ENCODE peak calls at places on chromosomes 11 and 22, in six cellular contexts. One of them, this sample, is unnamed.

GRCh38 chr11:40647290-40647689 is 812.2 kb downstream of the LRRC4C start:
- DNase-seq in GM13977: no peak
- DNase-seq in activated B cell treated with CpG ODN at 0.5 μM for 24 hours: no peak
- DNase-seq in prostate gland: no peak
- DNase-seq in astrocyte: no peak
- DNase-seq in osteoblast: no peak
- DNase-seq in this sample: no peak

GRCh38 chr11:120310875-120311274 is 14.2 kb upstream of the TLCD5 start:
- DNase-seq in GM13977: no peak
- DNase-seq in activated B cell treated with CpG ODN at 0.5 μM for 24 hours: no peak
- DNase-seq in prostate gland: no peak
- DNase-seq in astrocyte: no peak
- DNase-seq in osteoblast: no peak
- DNase-seq in this sample: no peak

GRCh38 chr11:70834984-70835560 is 417.3 kb downstream of the SHANK2 start:
- DNase-seq in GM13977: no peak
- DNase-seq in activated B cell treated with CpG ODN at 0.5 μM for 24 hours: no peak
- DNase-seq in prostate gland: no peak
- DNase-seq in astrocyte: no peak
- DNase-seq in osteoblast: peak; percentile 60
- DNase-seq in this sample: no peak

GRCh38 chr22:34800265-34800664 is 265.7 kb upstream of the ISX start:
- DNase-seq in GM13977: no peak
- DNase-seq in activated B cell treated with CpG ODN at 0.5 μM for 24 hours: no peak
- DNase-seq in prostate gland: peak; percentile 68
- DNase-seq in astrocyte: peak; percentile 53
- DNase-seq in osteoblast: no peak
- DNase-seq in this sample: no peak

GRCh38 chr22:44410396-44411056 is 87.5 kb downstream of the RTL6 start:
- DNase-seq in GM13977: no peak
- DNase-seq in activated B cell treated with CpG ODN at 0.5 μM for 24 hours: no peak
- DNase-seq in prostate gland: no peak
- DNase-seq in astrocyte: no peak
- DNase-seq in osteoblast: peak; percentile 57
- DNase-seq in this sample: no peak

GRCh38 chr11:117823941-117824420 is 563 bp downstream of the FXYD2 start:
- DNase-seq in GM13977: no peak
- DNase-seq in activated B cell treated with CpG ODN at 0.5 μM for 24 hours: peak; percentile 15
- DNase-seq in prostate gland: no peak
- DNase-seq in astrocyte: peak; percentile 25
- DNase-seq in osteoblast: peak; percentile 17
- DNase-seq in this sample: no peak

GRCh38 chr22:46046299-46046685 is 69.3 kb upstream of the WNT7B start:
- DNase-seq in GM13977: no peak
- DNase-seq in activated B cell treated with CpG ODN at 0.5 μM for 24 hours: no peak
- DNase-seq in prostate gland: no peak
- DNase-seq in astrocyte: no peak
- DNase-seq in osteoblast: peak; percentile 62
- DNase-seq in this sample: no peak

GRCh38 chr11:87176044-87176443 is 138.3 kb downstream of the TMEM135 start:
- DNase-seq in GM13977: no peak
- DNase-seq in activated B cell treated with CpG ODN at 0.5 μM for 24 hours: no peak
- DNase-seq in prostate gland: no peak
- DNase-seq in astrocyte: peak; percentile 15
- DNase-seq in osteoblast: no peak
- DNase-seq in this sample: no peak

GRCh38 chr22:41447435-41448188 is 1.0 kb upstream of the TOB2 start:
- DNase-seq in GM13977: peak; percentile 55
- DNase-seq in activated B cell treated with CpG ODN at 0.5 μM for 24 hours: peak; percentile 67
- DNase-seq in prostate gland: peak; percentile 60
- DNase-seq in astrocyte: peak; percentile 60
- DNase-seq in osteoblast: peak; percentile 86
- DNase-seq in this sample: peak; percentile 64

GRCh38 chr22:42820075-42820763 is 36.9 kb downstream of the ARFGAP3 start:
- DNase-seq in GM13977: no peak
- DNase-seq in activated B cell treated with CpG ODN at 0.5 μM for 24 hours: no peak
- DNase-seq in prostate gland: no peak
- DNase-seq in astrocyte: peak; percentile 71
- DNase-seq in osteoblast: peak; percentile 91
- DNase-seq in this sample: no peak
- TF ChIP-seq CTCF in GM13977: peak; percentile 48
- TF ChIP-seq CTCF in activated B cell treated with CpG ODN at 0.5 μM for 24 hours: no peak
- TF ChIP-seq CTCF in prostate gland: peak; percentile 83
- TF ChIP-seq CTCF in astrocyte: peak; percentile 74
- TF ChIP-seq CTCF in osteoblast: peak; percentile 59
- TF ChIP-seq CTCF in this sample: no peak

GRCh38 chr22:27715078-27715477 is 86.5 kb downstream of the MN1 start:
- DNase-seq in GM13977: no peak
- DNase-seq in activated B cell treated with CpG ODN at 0.5 μM for 24 hours: no peak
- DNase-seq in prostate gland: no peak
- DNase-seq in astrocyte: no peak
- DNase-seq in osteoblast: peak; percentile 77
- DNase-seq in this sample: no peak
- TF ChIP-seq CTCF in GM13977: no peak
- TF ChIP-seq CTCF in activated B cell treated with CpG ODN at 0.5 μM for 24 hours: no peak
- TF ChIP-seq CTCF in prostate gland: peak; percentile 22
- TF ChIP-seq CTCF in astrocyte: no peak
- TF ChIP-seq CTCF in osteoblast: no peak
- TF ChIP-seq CTCF in this sample: no peak

GRCh38 chr11:1561266-1561665 is 10.8 kb downstream of the DUSP8 start:
- DNase-seq in GM13977: no peak
- DNase-seq in activated B cell treated with CpG ODN at 0.5 μM for 24 hours: no peak
- DNase-seq in prostate gland: no peak
- DNase-seq in astrocyte: no peak
- DNase-seq in osteoblast: no peak
- DNase-seq in this sample: no peak

GRCh38 chr11:1560011-1560579 is 12.0 kb downstream of the DUSP8 start:
- DNase-seq in GM13977: no peak
- DNase-seq in activated B cell treated with CpG ODN at 0.5 μM for 24 hours: no peak
- DNase-seq in prostate gland: no peak
- DNase-seq in astrocyte: no peak
- DNase-seq in osteoblast: no peak
- DNase-seq in this sample: no peak

GRCh38 chr11:1561955-1562354 is 10.1 kb downstream of the DUSP8 start:
- DNase-seq in GM13977: no peak
- DNase-seq in activated B cell treated with CpG ODN at 0.5 μM for 24 hours: no peak
- DNase-seq in prostate gland: no peak
- DNase-seq in astrocyte: no peak
- DNase-seq in osteoblast: peak; percentile 65
- DNase-seq in this sample: no peak

GRCh38 chr11:1559103-1559951 is 12.7 kb downstream of the DUSP8 start:
- DNase-seq in GM13977: peak; percentile 38
- DNase-seq in activated B cell treated with CpG ODN at 0.5 μM for 24 hours: no peak
- DNase-seq in prostate gland: peak; percentile 84
- DNase-seq in astrocyte: peak; percentile 57
- DNase-seq in osteoblast: peak; percentile 100
- DNase-seq in this sample: no peak

GRCh38 chr11:1560618-1561251 is 11.3 kb downstream of the DUSP8 start:
- DNase-seq in GM13977: no peak
- DNase-seq in activated B cell treated with CpG ODN at 0.5 μM for 24 hours: no peak
- DNase-seq in prostate gland: no peak
- DNase-seq in astrocyte: no peak
- DNase-seq in osteoblast: peak; percentile 91
- DNase-seq in this sample: no peak
- TF ChIP-seq CTCF in GM13977: no peak
- TF ChIP-seq CTCF in activated B cell treated with CpG ODN at 0.5 μM for 24 hours: no peak
- TF ChIP-seq CTCF in prostate gland: no peak
- TF ChIP-seq CTCF in astrocyte: no peak
- TF ChIP-seq CTCF in osteoblast: no peak
- TF ChIP-seq CTCF in this sample: no peak

GRCh38 chr11:78630561-78631303 is 56.1 kb upstream of the NARS2 start:
- DNase-seq in GM13977: no peak
- DNase-seq in activated B cell treated with CpG ODN at 0.5 μM for 24 hours: no peak
- DNase-seq in prostate gland: no peak
- DNase-seq in astrocyte: no peak
- DNase-seq in osteoblast: no peak
- DNase-seq in this sample: no peak
- TF ChIP-seq CTCF in GM13977: no peak
- TF ChIP-seq CTCF in activated B cell treated with CpG ODN at 0.5 μM for 24 hours: no peak
- TF ChIP-seq CTCF in prostate gland: no peak
- TF ChIP-seq CTCF in astrocyte: peak; percentile 6
- TF ChIP-seq CTCF in osteoblast: no peak
- TF ChIP-seq CTCF in this sample: no peak

GRCh38 chr11:64660706-64661105 is 62.3 kb downstream of the NRXN2 start:
- DNase-seq in GM13977: no peak
- DNase-seq in activated B cell treated with CpG ODN at 0.5 μM for 24 hours: no peak
- DNase-seq in prostate gland: no peak
- DNase-seq in astrocyte: no peak
- DNase-seq in osteoblast: peak; percentile 90
- DNase-seq in this sample: no peak

GRCh38 chr11:64660205-64660604 is 62.8 kb downstream of the NRXN2 start:
- DNase-seq in GM13977: no peak
- DNase-seq in activated B cell treated with CpG ODN at 0.5 μM for 24 hours: no peak
- DNase-seq in prostate gland: no peak
- DNase-seq in astrocyte: no peak
- DNase-seq in osteoblast: no peak
- DNase-seq in this sample: no peak

GRCh38 chr11:64661146-64661545 is 61.9 kb downstream of the NRXN2 start:
- DNase-seq in GM13977: no peak
- DNase-seq in activated B cell treated with CpG ODN at 0.5 μM for 24 hours: no peak
- DNase-seq in prostate gland: no peak
- DNase-seq in astrocyte: peak; percentile 49
- DNase-seq in osteoblast: peak; percentile 98
- DNase-seq in this sample: no peak

GRCh38 chr11:64661622-64662021 is 61.4 kb downstream of the NRXN2 start:
- DNase-seq in GM13977: no peak
- DNase-seq in activated B cell treated with CpG ODN at 0.5 μM for 24 hours: no peak
- DNase-seq in prostate gland: no peak
- DNase-seq in astrocyte: no peak
- DNase-seq in osteoblast: peak; percentile 80
- DNase-seq in this sample: no peak

DNA sequence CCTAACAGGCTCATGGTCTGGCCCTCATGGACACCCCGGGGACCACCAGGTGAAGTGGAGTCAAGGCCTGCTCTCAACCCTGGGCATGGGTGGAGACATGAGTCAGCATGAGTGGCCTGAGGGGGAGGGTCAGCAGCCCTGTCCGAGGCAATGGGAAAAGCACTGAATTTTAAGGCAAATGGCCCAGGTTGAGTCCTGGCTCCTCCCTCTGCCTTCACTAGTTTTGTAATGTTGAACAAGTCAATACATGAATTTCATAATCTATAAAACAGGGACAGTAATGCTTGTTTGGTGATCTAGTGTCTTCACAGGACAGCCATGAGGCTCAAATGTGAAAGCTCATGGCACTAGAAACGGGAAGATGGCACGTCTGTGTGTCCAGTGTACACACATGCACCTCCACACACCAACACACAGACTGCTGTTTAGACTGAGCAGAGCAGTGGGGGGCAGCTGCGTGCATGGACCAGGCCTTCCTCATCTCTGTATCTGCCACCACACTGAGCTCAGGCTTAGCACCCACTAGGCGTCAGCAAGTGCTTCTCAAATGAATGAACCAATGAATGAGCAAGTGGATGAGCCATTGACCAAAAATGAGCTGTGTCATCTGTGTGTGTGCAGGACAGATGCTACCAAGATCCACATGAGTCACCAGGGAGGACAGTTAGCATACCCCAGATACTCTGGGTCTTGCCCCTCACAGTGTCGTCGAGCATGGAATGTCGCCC is 63.4 kb downstream of the NRXN2 start:
- DNase-seq in GM13977: no peak
- DNase-seq in activated B cell treated with CpG ODN at 0.5 μM for 24 hours: no peak
- DNase-seq in prostate gland: no peak
- DNase-seq in astrocyte: peak; percentile 84
- DNase-seq in osteoblast: peak; percentile 96
- DNase-seq in this sample: no peak
- TF ChIP-seq CTCF in GM13977: no peak
- TF ChIP-seq CTCF in activated B cell treated with CpG ODN at 0.5 μM for 24 hours: no peak
- TF ChIP-seq CTCF in prostate gland: no peak
- TF ChIP-seq CTCF in astrocyte: no peak
- TF ChIP-seq CTCF in osteoblast: peak; percentile 23
- TF ChIP-seq CTCF in this sample: no peak